ENCODE peak calls at places on chromosomes 3 and 15, in six cellular contexts. One of them, this sample, is unnamed. For H3K36me3 and H3K79me1, the result is how much of the 10 kb centered on the place peaks cover.

GRCh38 chr3:185069583-185070030 is 83.3 kb downstream of the C3orf70 start:
- DNase-seq in trophoblast cell: no peak
- DNase-seq in H1: peak
- DNase-seq in mesendoderm: peak
- DNase-seq in neuronal stem cell: peak
- DNase-seq in IMR-90: no peak
- DNase-seq in this sample: no peak

GRCh38 chr3:69082805-69083204 is 1.9 kb upstream of the ARL6IP5 start:
- DNase-seq in mesendoderm: no peak
- DNase-seq in H1: no peak
- DNase-seq in trophoblast cell: peak
- DNase-seq in neuronal stem cell: no peak
- DNase-seq in IMR-90: peak
- DNase-seq in this sample: peak

GRCh38 chr3:87025636-87026035 is 34.7 kb upstream of the VGLL3 start:
- DNase-seq in trophoblast cell: peak
- DNase-seq in mesendoderm: no peak
- DNase-seq in H1: no peak
- DNase-seq in IMR-90: no peak
- DNase-seq in neuronal stem cell: no peak
- DNase-seq in this sample: no peak

GRCh38 chr15:58306591-58307312 is 125.0 kb upstream of the LIPC start:
- DNase-seq in mesendoderm: no peak
- DNase-seq in trophoblast cell: no peak
- DNase-seq in H1: no peak
- DNase-seq in neuronal stem cell: no peak
- DNase-seq in IMR-90: no peak
- DNase-seq in this sample: peak

GRCh38 chr3:155753038-155753647 is 8.3 kb upstream of the PLCH1 start:
- DNase-seq in trophoblast cell: peak
- DNase-seq in mesendoderm: no peak
- DNase-seq in H1: no peak
- DNase-seq in neuronal stem cell: no peak
- DNase-seq in IMR-90: peak
- DNase-seq in this sample: peak

GRCh38 chr15:92809880-92810361 is 90.2 kb upstream of the CHD2 start:
- DNase-seq in H1: no peak
- DNase-seq in mesendoderm: peak
- DNase-seq in IMR-90: peak
- DNase-seq in neuronal stem cell: no peak
- DNase-seq in trophoblast cell: peak
- DNase-seq in this sample: peak

GRCh38 chr15:76994001-76994400 is 925 bp upstream of the PSTPIP1 start:
- DNase-seq in IMR-90: no peak
- DNase-seq in mesendoderm: no peak
- DNase-seq in trophoblast cell: no peak
- DNase-seq in neuronal stem cell: no peak
- DNase-seq in H1: no peak
- DNase-seq in this sample: no peak

GRCh38 chr3:4720316-4721075 is 227.3 kb downstream of the ITPR1 start:
- DNase-seq in trophoblast cell: peak
- DNase-seq in IMR-90: peak
- DNase-seq in neuronal stem cell: no peak
- DNase-seq in mesendoderm: peak
- DNase-seq in H1: peak
- DNase-seq in this sample: peak

GRCh38 chr3:50620846-50621245 is 3.9 kb downstream of the MAPKAPK3 start:
- DNase-seq in IMR-90: no peak
- DNase-seq in neuronal stem cell: no peak
- DNase-seq in mesendoderm: no peak
- DNase-seq in trophoblast cell: no peak
- DNase-seq in H1: no peak
- DNase-seq in this sample: no peak

GRCh38 chr3:168024537-168024941 is 71.2 kb downstream of the GOLIM4 start:
- DNase-seq in neuronal stem cell: no peak
- DNase-seq in mesendoderm: no peak
- DNase-seq in IMR-90: peak
- DNase-seq in H1: no peak
- DNase-seq in trophoblast cell: peak
- DNase-seq in this sample: peak

GRCh38 chr3:15377961-15378791 is 45.8 kb upstream of the SH3BP5 start:
- DNase-seq in H1: peak
- DNase-seq in neuronal stem cell: peak
- DNase-seq in IMR-90: peak
- DNase-seq in mesendoderm: peak
- DNase-seq in trophoblast cell: peak
- DNase-seq in this sample: peak

GRCh38 chr3:44893097-44893496 is 18.7 kb downstream of the TGM4 start:
- DNase-seq in H1: no peak
- DNase-seq in mesendoderm: no peak
- DNase-seq in neuronal stem cell: no peak
- DNase-seq in trophoblast cell: no peak
- DNase-seq in IMR-90: peak
- DNase-seq in this sample: peak

GRCh38 chr3:98657429-98657828 is 64.0 kb upstream of the CPOX start:
- DNase-seq in IMR-90: no peak
- DNase-seq in mesendoderm: peak
- DNase-seq in H1: peak
- DNase-seq in trophoblast cell: peak
- DNase-seq in neuronal stem cell: peak
- DNase-seq in this sample: no peak

GRCh38 chr15:64019764-64020163 is 26.5 kb downstream of the DAPK2 start:
- DNase-seq in H1: no peak
- DNase-seq in neuronal stem cell: no peak
- DNase-seq in mesendoderm: no peak
- DNase-seq in IMR-90: no peak
- DNase-seq in trophoblast cell: no peak
- DNase-seq in this sample: no peak

GRCh38 chr15:93035953-93036810 is 52.8 kb downstream of the RGMA start:
- DNase-seq in trophoblast cell: peak
- DNase-seq in IMR-90: peak
- DNase-seq in neuronal stem cell: no peak
- DNase-seq in mesendoderm: peak
- DNase-seq in H1: peak
- DNase-seq in this sample: peak

GRCh38 chr3:55482496-55483195 is 4.5 kb downstream of the WNT5A start:
- DNase-seq in IMR-90: peak
- DNase-seq in neuronal stem cell: peak
- DNase-seq in trophoblast cell: no peak
- DNase-seq in H1: peak
- DNase-seq in mesendoderm: peak
- DNase-seq in this sample: peak

GRCh38 chr3:55558316-55558715 is 71.2 kb upstream of the WNT5A start:
- DNase-seq in IMR-90: peak
- DNase-seq in neuronal stem cell: no peak
- DNase-seq in mesendoderm: no peak
- DNase-seq in trophoblast cell: no peak
- DNase-seq in H1: no peak
- DNase-seq in this sample: no peak

GRCh38 chr3:171258316-171258715 is 201.9 kb downstream of the TNIK start:
- DNase-seq in trophoblast cell: no peak
- DNase-seq in IMR-90: no peak
- DNase-seq in H1: no peak
- DNase-seq in mesendoderm: peak
- DNase-seq in neuronal stem cell: no peak
- DNase-seq in this sample: no peak

GRCh38 chr3:54349231-54349647 is 226.9 kb downstream of the CACNA2D3 start:
- DNase-seq in neuronal stem cell: peak
- DNase-seq in mesendoderm: peak
- DNase-seq in trophoblast cell: no peak
- DNase-seq in IMR-90: no peak
- DNase-seq in H1: no peak
- DNase-seq in this sample: no peak

GRCh38 chr3:159451067-159451466 is 537.6 kb upstream of the IL12A start:
- DNase-seq in mesendoderm: no peak
- DNase-seq in neuronal stem cell: no peak
- DNase-seq in IMR-90: no peak
- DNase-seq in trophoblast cell: no peak
- DNase-seq in H1: no peak
- DNase-seq in this sample: no peak

GRCh38 chr3:52400275-52400793 is 44.6 kb downstream of the SEMA3G start:
- DNase-seq in mesendoderm: no peak
- DNase-seq in neuronal stem cell: no peak
- DNase-seq in IMR-90: no peak
- DNase-seq in H1: no peak
- DNase-seq in trophoblast cell: no peak
- DNase-seq in this sample: no peak
- H3K36me3 ChIP-seq in mesendoderm: under half
- H3K36me3 ChIP-seq in neuronal stem cell: half or more
- H3K36me3 ChIP-seq in IMR-90: under half
- H3K36me3 ChIP-seq in H1: under half
- H3K36me3 ChIP-seq in trophoblast cell: half or more
- H3K36me3 ChIP-seq in this sample: half or more

GRCh38 chr3:183794452-183794851 is 30.9 kb downstream of the MAP6D1 start:
- DNase-seq in H1: no peak
- DNase-seq in trophoblast cell: no peak
- DNase-seq in IMR-90: no peak
- DNase-seq in neuronal stem cell: no peak
- DNase-seq in mesendoderm: no peak
- DNase-seq in this sample: no peak

GRCh38 chr3:183802989-183803388 is 22.4 kb downstream of the MAP6D1 start:
- DNase-seq in trophoblast cell: no peak
- DNase-seq in neuronal stem cell: no peak
- DNase-seq in mesendoderm: no peak
- DNase-seq in IMR-90: no peak
- DNase-seq in H1: no peak
- DNase-seq in this sample: no peak

GRCh38 chr3:183800221-183800863 is 25.0 kb downstream of the MAP6D1 start:
- DNase-seq in mesendoderm: no peak
- DNase-seq in H1: no peak
- DNase-seq in IMR-90: no peak
- DNase-seq in neuronal stem cell: no peak
- DNase-seq in trophoblast cell: no peak
- DNase-seq in this sample: no peak

DNA sequence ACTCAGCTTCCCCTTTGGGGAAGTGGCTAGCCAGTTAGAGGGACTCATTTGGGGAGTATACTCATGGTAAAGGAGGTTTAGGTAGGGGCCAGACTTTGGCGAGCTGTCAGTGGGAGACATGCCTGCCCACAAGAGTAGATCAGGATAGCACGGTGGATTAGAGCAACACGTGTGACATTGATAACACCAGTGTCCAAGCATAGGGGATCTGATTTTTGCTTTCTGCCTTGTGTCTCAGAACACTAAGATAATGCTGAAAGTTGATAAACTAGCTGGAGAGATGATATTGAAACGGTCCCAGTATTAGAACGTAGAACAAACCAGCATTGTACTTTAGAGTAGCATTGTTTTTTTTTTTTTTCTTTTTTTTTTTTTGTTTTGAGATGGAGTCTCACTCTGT is 25.9 kb downstream of the MAP6D1 start:
- DNase-seq in H1: no peak
- DNase-seq in mesendoderm: no peak
- DNase-seq in IMR-90: no peak
- DNase-seq in trophoblast cell: no peak
- DNase-seq in neuronal stem cell: no peak
- DNase-seq in this sample: no peak
- H3K79me1 ChIP-seq in H1: under half
- H3K79me1 ChIP-seq in mesendoderm: under half
- H3K79me1 ChIP-seq in IMR-90: under half
- H3K79me1 ChIP-seq in trophoblast cell: under half
- H3K79me1 ChIP-seq in neuronal stem cell: under half
- H3K79me1 ChIP-seq in this sample: under half

GRCh38 chr3:37477275-37477674 is 302.9 kb upstream of the LRRFIP2 start:
- DNase-seq in neuronal stem cell: no peak
- DNase-seq in trophoblast cell: no peak
- DNase-seq in H1: no peak
- DNase-seq in IMR-90: no peak
- DNase-seq in mesendoderm: no peak
- DNase-seq in this sample: no peak
- H3K36me3 ChIP-seq in neuronal stem cell: under half
- H3K36me3 ChIP-seq in trophoblast cell: under half
- H3K36me3 ChIP-seq in H1: under half
- H3K36me3 ChIP-seq in IMR-90: under half
- H3K36me3 ChIP-seq in mesendoderm: under half
- H3K36me3 ChIP-seq in this sample: under half

GRCh38 chr15:79412010-79412409 is 20.1 kb upstream of the MINAR1 start:
- DNase-seq in H1: no peak
- DNase-seq in mesendoderm: no peak
- DNase-seq in neuronal stem cell: no peak
- DNase-seq in trophoblast cell: no peak
- DNase-seq in IMR-90: no peak
- DNase-seq in this sample: no peak
- H3K79me1 ChIP-seq in H1: under half
- H3K79me1 ChIP-seq in mesendoderm: under half
- H3K79me1 ChIP-seq in neuronal stem cell: under half
- H3K79me1 ChIP-seq in trophoblast cell: under half
- H3K79me1 ChIP-seq in IMR-90: under half
- H3K79me1 ChIP-seq in this sample: under half

DNA sequence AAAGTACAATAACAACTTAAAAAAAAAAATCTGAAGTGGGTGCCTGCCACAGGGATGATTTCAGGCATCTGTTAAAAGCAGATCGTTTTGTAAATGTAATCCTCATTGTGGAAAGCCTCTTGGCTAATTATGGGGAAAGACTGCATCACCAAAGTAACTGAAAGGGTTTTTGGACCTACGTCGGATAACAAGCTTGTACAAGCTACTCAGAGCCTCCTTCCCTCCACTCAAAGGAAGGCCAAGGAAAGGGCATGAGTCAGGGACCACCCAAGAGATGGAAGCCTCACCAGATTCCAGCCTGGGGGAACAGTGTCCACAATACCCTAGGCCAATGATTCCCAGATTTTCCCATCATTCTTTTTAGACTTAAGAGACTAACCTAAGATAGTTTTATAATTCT is 84.3 kb downstream of the ATP1B3 start:
- DNase-seq in neuronal stem cell: peak
- DNase-seq in trophoblast cell: no peak
- DNase-seq in H1: no peak
- DNase-seq in IMR-90: peak
- DNase-seq in mesendoderm: peak
- DNase-seq in this sample: peak
- H3K36me3 ChIP-seq in neuronal stem cell: half or more
- H3K36me3 ChIP-seq in trophoblast cell: under half
- H3K36me3 ChIP-seq in H1: under half
- H3K36me3 ChIP-seq in IMR-90: under half
- H3K36me3 ChIP-seq in mesendoderm: under half
- H3K36me3 ChIP-seq in this sample: under half

GRCh38 chr3:133608405-133608804 is 34.9 kb downstream of the CDV3 start:
- DNase-seq in neuronal stem cell: no peak
- DNase-seq in trophoblast cell: no peak
- DNase-seq in mesendoderm: no peak
- DNase-seq in H1: no peak
- DNase-seq in IMR-90: peak
- DNase-seq in this sample: no peak

GRCh38 chr3:133611534-133611933 is 38.0 kb downstream of the CDV3 start:
- DNase-seq in IMR-90: no peak
- DNase-seq in neuronal stem cell: no peak
- DNase-seq in trophoblast cell: no peak
- DNase-seq in H1: no peak
- DNase-seq in mesendoderm: no peak
- DNase-seq in this sample: no peak

GRCh38 chr3:133606902-133607301 is 33.4 kb downstream of the CDV3 start:
- DNase-seq in trophoblast cell: no peak
- DNase-seq in mesendoderm: no peak
- DNase-seq in neuronal stem cell: no peak
- DNase-seq in IMR-90: no peak
- DNase-seq in H1: no peak
- DNase-seq in this sample: no peak

GRCh38 chr3:133610031-133610430 is 36.5 kb downstream of the CDV3 start:
- DNase-seq in neuronal stem cell: no peak
- DNase-seq in mesendoderm: no peak
- DNase-seq in H1: no peak
- DNase-seq in trophoblast cell: no peak
- DNase-seq in IMR-90: peak
- DNase-seq in this sample: no peak

GRCh38 chr3:133606342-133606741 is 32.9 kb downstream of the CDV3 start:
- DNase-seq in trophoblast cell: no peak
- DNase-seq in mesendoderm: no peak
- DNase-seq in neuronal stem cell: no peak
- DNase-seq in IMR-90: no peak
- DNase-seq in H1: no peak
- DNase-seq in this sample: no peak
- H3K79me1 ChIP-seq in trophoblast cell: under half
- H3K79me1 ChIP-seq in mesendoderm: under half
- H3K79me1 ChIP-seq in neuronal stem cell: under half
- H3K79me1 ChIP-seq in IMR-90: under half
- H3K79me1 ChIP-seq in H1: under half
- H3K79me1 ChIP-seq in this sample: under half